ENCODE peak calls at places on chromosomes 5 and 9, in four cellular contexts. One of them, this sample, is unnamed.

GRCh38 chr5:61619777-61620518 is 287.9 kb downstream of the ZSWIM6 start:
- DNase-seq in T47D: no peak
- DNase-seq in HCT116: no peak
- DNase-seq in SK-N-SH: no peak
- DNase-seq in this sample: no peak

GRCh38 chr5:16579142-16579541 is 37.7 kb downstream of the RETREG1 start:
- DNase-seq in HCT116: no peak
- DNase-seq in SK-N-SH: peak; percentile 41
- DNase-seq in T47D: no peak
- DNase-seq in this sample: no peak

GRCh38 chr9:33840381-33840780 is 23.4 kb downstream of the UBE2R2 start:
- DNase-seq in SK-N-SH: no peak
- DNase-seq in HCT116: no peak
- DNase-seq in T47D: no peak
- DNase-seq in this sample: no peak

GRCh38 chr5:160166973-160167622 is 47.8 kb upstream of the PWWP2A start:
- DNase-seq in HCT116: no peak
- DNase-seq in T47D: no peak
- DNase-seq in SK-N-SH: no peak
- DNase-seq in this sample: peak; percentile 1

GRCh38 chr9:118992813-118993747 is 376.2 kb downstream of the BRINP1 start:
- DNase-seq in HCT116: no peak
- DNase-seq in T47D: no peak
- DNase-seq in SK-N-SH: no peak
- DNase-seq in this sample: no peak

GRCh38 chr9:22052376-22052945 is 43.4 kb upstream of the CDKN2B start:
- DNase-seq in HCT116: peak; percentile 75
- DNase-seq in SK-N-SH: no peak
- DNase-seq in T47D: no peak
- DNase-seq in this sample: no peak

GRCh38 chr5:134139377-134139851 is 24.9 kb downstream of the TCF7 start:
- DNase-seq in SK-N-SH: no peak
- DNase-seq in HCT116: no peak
- DNase-seq in T47D: no peak
- DNase-seq in this sample: no peak

GRCh38 chr5:111313017-111313724 is 89.0 kb downstream of the CAMK4 start:
- DNase-seq in T47D: no peak
- DNase-seq in SK-N-SH: no peak
- DNase-seq in HCT116: no peak
- DNase-seq in this sample: no peak

GRCh38 chr9:129143461-129143927 is 32.3 kb downstream of the PTPA start:
- DNase-seq in T47D: no peak
- DNase-seq in SK-N-SH: no peak
- DNase-seq in HCT116: no peak
- DNase-seq in this sample: peak; percentile 37

DNA sequence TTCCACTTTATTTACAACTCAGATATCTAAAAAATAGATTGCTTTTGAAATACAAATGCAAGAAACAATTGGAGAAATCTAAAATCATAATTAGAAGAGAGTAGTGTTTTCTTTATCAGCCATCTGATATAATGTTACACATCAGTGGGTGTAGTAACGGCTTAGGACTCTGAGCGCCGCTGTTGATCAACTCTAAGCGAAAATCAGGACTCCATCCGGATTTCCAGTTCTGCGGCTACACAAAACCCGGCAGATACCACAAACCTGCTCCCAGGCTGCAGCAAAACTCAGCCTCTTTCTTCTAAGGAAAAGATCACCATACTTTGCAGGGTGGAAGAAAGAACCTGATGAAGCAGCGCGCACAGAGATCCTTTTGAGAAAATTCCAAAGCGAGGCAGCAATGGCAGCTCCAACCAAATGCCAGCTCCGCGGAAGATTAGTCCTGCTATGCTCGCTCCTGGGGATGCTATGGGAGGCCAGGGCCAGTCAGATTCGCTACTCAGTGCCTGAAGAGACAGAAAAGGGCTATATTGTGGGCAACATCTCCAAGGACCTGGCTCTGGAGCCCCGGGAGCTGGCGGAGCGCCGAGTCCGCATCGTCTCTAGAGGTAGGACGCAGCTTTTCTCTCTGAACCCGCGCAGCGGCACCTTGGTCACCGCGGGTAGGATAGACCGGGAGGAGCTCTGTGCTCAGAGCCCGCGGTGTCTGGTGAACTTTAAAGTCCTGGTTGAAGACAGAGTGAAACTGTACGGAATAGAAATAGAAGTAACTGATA is at the start of gene PCDHGA9:
- DNase-seq in HCT116: peak; percentile 7
- DNase-seq in SK-N-SH: peak; percentile 53
- DNase-seq in T47D: no peak
- DNase-seq in this sample: peak; percentile 60
- TF ChIP-seq JUND in HCT116: no peak
- TF ChIP-seq JUND in SK-N-SH: no peak
- TF ChIP-seq JUND in T47D: no peak
- TF ChIP-seq JUND in this sample: no peak

DNA sequence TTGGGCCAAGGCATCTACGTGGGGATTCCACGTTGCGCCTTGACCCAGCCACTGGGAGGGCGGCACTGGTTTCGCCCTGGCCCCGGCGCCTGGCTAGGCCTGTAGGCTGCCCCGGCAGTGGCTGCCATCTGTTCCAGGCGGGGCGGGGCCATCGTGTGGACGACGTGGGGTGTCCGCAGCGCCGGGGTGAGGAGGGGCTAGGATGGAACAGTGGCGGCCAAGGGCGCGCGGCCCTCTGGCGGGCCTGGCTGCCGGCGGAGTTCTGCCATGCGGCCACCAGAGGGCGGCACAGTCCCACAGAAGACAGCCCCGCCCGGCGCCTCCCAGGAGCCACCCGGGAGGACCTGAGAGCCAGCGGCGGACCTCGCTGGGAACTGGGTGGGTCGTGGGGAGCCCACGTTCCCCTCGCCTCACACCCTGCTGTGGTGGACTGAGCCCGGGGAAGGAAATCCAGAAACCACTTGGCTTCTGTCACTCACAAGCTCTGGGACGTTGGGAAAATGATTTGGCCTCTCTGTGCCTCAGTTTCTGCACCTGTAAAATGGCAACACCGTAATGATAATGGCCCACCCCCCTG is 22.6 kb upstream of the RAPGEF1 start:
- DNase-seq in SK-N-SH: peak; percentile 97
- DNase-seq in T47D: peak; percentile 70
- DNase-seq in HCT116: peak; percentile 43
- DNase-seq in this sample: peak; percentile 93
- TF ChIP-seq JUND in SK-N-SH: no peak
- TF ChIP-seq JUND in T47D: no peak
- TF ChIP-seq JUND in HCT116: no peak
- TF ChIP-seq JUND in this sample: no peak

GRCh38 chr5:138724470-138725146 is 28.6 kb upstream of the CTNNA1 start:
- DNase-seq in SK-N-SH: no peak
- DNase-seq in HCT116: no peak
- DNase-seq in T47D: no peak
- DNase-seq in this sample: no peak
- TF ChIP-seq JUND in SK-N-SH: no peak
- TF ChIP-seq JUND in HCT116: no peak
- TF ChIP-seq JUND in T47D: no peak
- TF ChIP-seq JUND in this sample: no peak

GRCh38 chr5:175460560-175460959 is 16.6 kb upstream of the DRD1 start:
- DNase-seq in HCT116: no peak
- DNase-seq in SK-N-SH: no peak
- DNase-seq in T47D: no peak
- DNase-seq in this sample: no peak

GRCh38 chr5:175460126-175460525 is 16.1 kb upstream of the DRD1 start:
- DNase-seq in SK-N-SH: no peak
- DNase-seq in T47D: no peak
- DNase-seq in HCT116: no peak
- DNase-seq in this sample: peak; percentile 21

GRCh38 chr5:175464414-175465233 is 13.7 kb upstream of the SFXN1 start:
- DNase-seq in T47D: no peak
- DNase-seq in HCT116: peak; percentile 41
- DNase-seq in SK-N-SH: peak; percentile 62
- DNase-seq in this sample: peak; percentile 54

GRCh38 chr5:175457466-175457865 is 13.5 kb upstream of the DRD1 start:
- DNase-seq in HCT116: no peak
- DNase-seq in T47D: no peak
- DNase-seq in SK-N-SH: no peak
- DNase-seq in this sample: no peak

DNA sequence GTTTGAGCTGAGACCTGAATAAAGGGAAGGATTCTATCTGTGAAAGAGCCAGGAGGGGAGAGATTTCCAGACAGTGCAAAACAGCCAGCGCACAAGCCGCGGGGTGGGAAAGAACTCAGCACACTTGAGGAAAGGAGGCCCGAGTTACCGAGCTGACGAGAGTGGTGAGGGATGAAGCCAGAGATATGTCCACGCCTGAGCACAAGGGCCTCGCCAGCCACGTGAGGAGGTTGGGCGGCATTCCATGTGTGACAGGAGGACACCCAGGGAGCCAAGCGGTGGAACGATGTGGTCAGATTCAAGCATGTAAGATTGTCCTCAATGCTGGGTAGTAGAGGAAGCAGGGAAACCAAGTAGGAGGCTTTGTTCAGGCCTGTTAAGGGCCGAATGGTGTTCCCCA is 17.0 kb upstream of the SFXN1 start:
- DNase-seq in SK-N-SH: no peak
- DNase-seq in T47D: no peak
- DNase-seq in HCT116: no peak
- DNase-seq in this sample: no peak
- TF ChIP-seq JUND in SK-N-SH: no peak
- TF ChIP-seq JUND in T47D: no peak
- TF ChIP-seq JUND in HCT116: no peak
- TF ChIP-seq JUND in this sample: no peak

DNA sequence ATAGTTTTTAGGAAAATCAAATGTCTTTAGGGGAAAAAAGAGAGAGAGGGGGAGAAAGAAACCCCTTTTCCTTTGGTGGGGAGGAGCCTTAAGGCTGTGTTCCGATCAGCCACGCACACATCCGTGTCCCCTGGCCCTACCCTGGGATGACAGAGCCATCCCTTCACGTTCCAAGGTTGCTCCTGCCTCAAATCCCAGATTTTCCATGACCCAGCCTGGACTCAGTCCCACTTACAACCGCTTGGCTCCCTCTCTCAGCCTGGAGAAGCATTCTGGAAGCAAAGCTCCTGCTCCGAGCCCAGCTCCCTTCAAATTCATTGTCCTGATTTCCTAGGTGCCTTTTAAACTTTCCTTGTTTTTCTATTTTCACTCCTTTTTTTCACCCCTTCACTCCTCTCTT is 78.5 kb downstream of the COL27A1 start:
- DNase-seq in SK-N-SH: no peak
- DNase-seq in T47D: no peak
- DNase-seq in HCT116: no peak
- DNase-seq in this sample: no peak
- TF ChIP-seq JUND in SK-N-SH: no peak
- TF ChIP-seq JUND in T47D: no peak
- TF ChIP-seq JUND in HCT116: no peak
- TF ChIP-seq JUND in this sample: no peak